ENCODE peak calls at places on chromosome 18, in five cellular contexts. X is spleen, D is tibial artery, V is thoracic aorta, N is PC-9. G is an unnamed sample.

GRCh38 chr18:51523671-51524070 is 326.2 kb upstream of the MEX3C start:
- DNase-seq in X (no peak), V (no peak), D (no peak), N (no peak), G (no peak)

GRCh38 chr18:68426731-68427315 is 288.1 kb downstream of the TMX3 start:
- DNase-seq in X (no peak), N (no peak), D (no peak), V (no peak), G (no peak)

GRCh38 chr18:48066225-48066652 is 135.8 kb upstream of the SMAD2 start:
- DNase-seq in X (peak), N (no peak), V (no peak), D (no peak), G (no peak)

GRCh38 chr18:35939166-35939565 is 33.3 kb upstream of the RMP24 start:
- DNase-seq in D (no peak), X (no peak), N (no peak), V (no peak), G (no peak)

GRCh38 chr18:36711813-36712444 is 116.9 kb downstream of the TPGS2 start:
- DNase-seq in X (no peak), N (peak), V (peak), D (peak), G (no peak)

GRCh38 chr18:36493349-36494281 is 196.1 kb downstream of the FHOD3 start:
- DNase-seq in V (no peak), N (no peak), X (no peak), D (peak), G (no peak)

GRCh38 chr18:35974181-35974580 is 1.7 kb downstream of the RMP24 start:
- DNase-seq in D (no peak), V (no peak), X (no peak), N (no peak), G (no peak)

GRCh38 chr18:46340716-46341115 is 236.5 kb downstream of the HAUS1 start:
- DNase-seq in D (no peak), V (no peak), X (peak), N (no peak), G (no peak)

GRCh38 chr18:49340446-49340845 is 120.0 kb downstream of the DYM start:
- DNase-seq in X (no peak), V (no peak), D (no peak), N (no peak), G (no peak)

GRCh38 chr18:22847392-22847791 is 85.7 kb upstream of the RBBP8 start:
- DNase-seq in X (no peak), D (no peak), V (no peak), N (no peak), G (no peak)

GRCh38 chr18:77129150-77129551 is 3.4 kb downstream of the MBP start:
- DNase-seq in N (peak), D (peak), V (no peak), X (no peak), G (no peak)

GRCh38 chr18:48441405-48441881 is 32.3 kb upstream of the ZBTB7C start:
- DNase-seq in V (peak), N (no peak), X (no peak), D (peak), G (no peak)

GRCh38 chr18:21868770-21869169 is 128.2 kb downstream of the MIB1 start:
- DNase-seq in X (no peak), V (no peak), N (no peak), D (no peak), G (no peak)

GRCh38 chr18:5890261-5890605 is 5.1 kb downstream of the TMEM200C start:
- DNase-seq in N (no peak), X (no peak), D (no peak), V (no peak), G (no peak)

GRCh38 chr18:50399582-50399981 is 24.7 kb downstream of the SKA1 start:
- DNase-seq in D (no peak), N (no peak), V (no peak), X (no peak), G (no peak)

GRCh38 chr18:44934894-44935293 is 254.2 kb downstream of the SETBP1 start:
- DNase-seq in D (no peak), V (no peak), N (no peak), X (no peak), G (no peak)

GRCh38 chr18:31508781-31509180 is 10.8 kb downstream of the DSG2 start:
- DNase-seq in V (no peak), X (no peak), D (no peak), N (no peak), G (no peak)

GRCh38 chr18:31741096-31741735 is 19.5 kb downstream of the SLC25A52 start:
- DNase-seq in N (no peak), X (no peak), D (peak), V (peak), G (no peak)

GRCh38 chr18:49558356-49558755 is 3.5 kb upstream of the LIPG start:
- DNase-seq in X (no peak), D (no peak), N (no peak), V (no peak), G (no peak)

GRCh38 chr18:48279312-48279711 is 129.9 kb downstream of the ZBTB7C start:
- DNase-seq in D (no peak), X (no peak), V (no peak), N (no peak), G (no peak)

GRCh38 chr18:10140928-10141327 is 227.1 kb downstream of the VAPA start:
- DNase-seq in V (no peak), D (no peak), N (peak), X (no peak), G (no peak)

GRCh38 chr18:3094355-3094684 is 81.4 kb upstream of the LPIN2 start:
- DNase-seq in N (no peak), X (no peak), V (no peak), D (no peak), G (no peak)
- H3K4me3 ChIP-seq in N (no peak), X (no peak), V (no peak), D (no peak), G (no peak)

GRCh38 chr18:73842795-73843394 is 304.7 kb downstream of the FBXO15 start:
- DNase-seq in D (no peak), N (no peak), X (no peak), V (no peak), G (peak)
- TF ChIP-seq CTCF in D (peak), N (peak), X (peak), V (peak), G (peak)

GRCh38 chr18:33421225-33421624 is 19.3 kb downstream of the CCDC178 start:
- DNase-seq in V (no peak), X (no peak), D (no peak), N (no peak), G (peak)
- H3K4me3 ChIP-seq in V (no peak), X (no peak), D (no peak), N (no peak), G (no peak)

DNA sequence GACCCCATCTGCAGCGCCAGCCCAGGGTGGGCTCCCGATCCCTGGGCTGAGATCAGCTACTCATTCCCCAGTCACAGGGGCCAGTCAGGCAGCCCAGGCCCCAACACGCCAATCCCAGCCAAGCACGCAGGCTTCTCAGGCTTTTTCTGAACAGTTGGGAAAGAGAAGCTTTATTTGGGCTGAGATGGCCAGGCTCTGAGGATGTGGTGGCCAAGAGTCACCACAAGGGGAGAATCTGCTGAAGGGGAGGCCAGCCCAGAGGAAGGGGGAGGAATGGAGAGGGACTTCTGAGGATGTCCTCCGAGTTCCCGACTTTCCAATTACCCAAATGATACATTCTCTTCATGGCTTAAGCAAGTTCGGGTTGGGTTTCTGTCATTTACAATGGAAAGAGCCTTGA is 2.8 kb upstream of the DIPK1C start:
- DNase-seq in V (no peak), D (no peak), X (no peak), N (no peak), G (no peak)
- TF ChIP-seq CTCF in V (no peak), D (no peak), X (no peak), N (no peak), G (no peak)

GRCh38 chr18:62979900-62980299 is 264.6 kb downstream of the PHLPP1 start:
- DNase-seq in D (no peak), V (no peak), X (peak), N (no peak), G (no peak)

GRCh38 chr18:62981566-62981965 is 266.2 kb downstream of the PHLPP1 start:
- DNase-seq in D (no peak), X (peak), V (no peak), N (no peak), G (no peak)

GRCh38 chr18:62984656-62985315 is 269.4 kb downstream of the PHLPP1 start:
- DNase-seq in N (no peak), V (no peak), D (no peak), X (peak), G (no peak)

GRCh38 chr18:62979172-62979571 is 263.8 kb downstream of the PHLPP1 start:
- DNase-seq in N (peak), V (no peak), X (peak), D (peak), G (no peak)

DNA sequence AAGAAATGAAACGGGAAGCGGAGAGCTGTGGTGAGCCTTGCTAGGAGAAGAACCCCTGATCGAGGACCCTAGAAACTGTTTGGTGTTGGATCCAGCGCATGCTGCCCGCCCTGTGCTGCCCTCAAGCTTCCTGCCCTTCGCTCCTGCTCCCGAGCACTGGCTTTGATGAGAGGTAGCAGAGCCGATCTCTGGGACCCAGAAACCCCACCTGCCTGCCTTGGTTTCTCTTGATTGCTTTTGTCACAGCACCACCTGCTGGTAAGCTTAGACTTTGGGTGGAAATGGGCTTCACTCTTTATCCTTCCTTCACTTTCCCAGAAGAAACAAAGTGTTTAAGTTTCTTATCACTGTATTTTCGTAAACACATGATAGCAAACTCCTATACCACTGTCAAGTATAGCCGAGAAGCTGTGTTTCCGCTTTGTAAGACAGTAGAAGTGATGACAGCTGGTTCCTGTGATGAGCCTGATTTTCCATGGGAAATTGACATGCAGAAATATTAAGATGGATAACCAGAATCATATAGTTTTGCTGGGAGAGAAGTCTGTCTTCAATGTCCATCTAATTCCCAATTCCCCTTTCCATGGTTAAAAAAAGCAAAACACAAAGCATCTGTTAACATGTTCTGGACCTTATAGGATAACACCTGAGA is 267.4 kb downstream of the PHLPP1 start:
- DNase-seq in V (no peak), D (peak), X (peak), N (no peak), G (peak)
- H3K4me3 ChIP-seq in V (peak), D (peak), X (no peak), N (no peak), G (no peak)

DNA sequence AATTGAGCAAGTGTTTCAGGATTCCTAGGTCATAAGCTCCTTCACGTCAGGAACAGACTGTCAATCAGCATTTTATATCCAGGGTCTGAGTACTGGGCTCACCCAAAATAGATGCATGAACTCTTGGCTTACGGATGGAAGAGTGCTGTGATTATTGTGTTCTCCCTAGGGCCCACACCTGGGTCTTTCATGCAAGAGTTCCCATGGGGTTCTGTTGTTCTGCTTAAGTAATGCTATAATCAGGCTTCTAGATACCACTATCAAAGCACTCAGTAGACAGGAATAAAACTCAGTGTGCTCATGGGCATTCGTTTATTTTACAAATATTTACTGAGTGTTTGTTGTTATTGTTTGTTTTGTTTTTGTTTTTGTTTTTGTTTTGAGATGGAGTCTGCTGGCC is 46.4 kb upstream of the PMAIP1 start:
- DNase-seq in N (no peak), X (no peak), D (no peak), V (no peak), G (no peak)
- TF ChIP-seq CTCF in N (no peak), X (no peak), D (no peak), V (no peak), G (no peak)

GRCh38 chr18:63160172-63160995 is 159.2 kb downstream of the BCL2 start:
- DNase-seq in V (no peak), N (no peak), D (no peak), X (peak), G (no peak)

GRCh38 chr18:63158012-63158631 is 161.4 kb downstream of the BCL2 start:
- DNase-seq in X (no peak), N (no peak), V (no peak), D (no peak), G (no peak)

GRCh38 chr18:63161032-63161727 is 158.4 kb downstream of the BCL2 start:
- DNase-seq in D (no peak), V (no peak), N (no peak), X (no peak), G (no peak)

GRCh38 chr18:63158676-63159291 is 160.8 kb downstream of the BCL2 start:
- DNase-seq in X (no peak), V (no peak), N (no peak), D (no peak), G (no peak)

GRCh38 chr18:63159590-63159989 is 160.0 kb downstream of the BCL2 start:
- DNase-seq in X (no peak), V (no peak), D (no peak), N (no peak), G (no peak)
- H3K4me3 ChIP-seq in X (no peak), V (no peak), D (no peak), N (no peak), G (no peak)

GRCh38 chr18:79962835-79963657 is 1.4 kb upstream of the HSBP1L1 start:
- DNase-seq in N (no peak), X (no peak), V (no peak), D (no peak), G (no peak)

GRCh38 chr18:79965119-79965902 is 868 bp downstream of the HSBP1L1 start:
- DNase-seq in D (no peak), N (peak), X (peak), V (no peak), G (no peak)

GRCh38 chr18:79963658-79964329 is 649 bp upstream of the HSBP1L1 start:
- DNase-seq in D (no peak), X (no peak), V (no peak), N (no peak), G (no peak)

GRCh38 chr18:79962311-79962710 is 2.1 kb upstream of the HSBP1L1 start:
- DNase-seq in V (no peak), X (peak), D (no peak), N (peak), G (no peak)

GRCh38 chr18:79964330-79965118 is at the start of gene HSBP1L1:
- DNase-seq in N (peak), V (no peak), X (peak), D (no peak), G (no peak)
- TF ChIP-seq CTCF in N (no peak), V (peak), X (peak), D (peak), G (peak)

DNA sequence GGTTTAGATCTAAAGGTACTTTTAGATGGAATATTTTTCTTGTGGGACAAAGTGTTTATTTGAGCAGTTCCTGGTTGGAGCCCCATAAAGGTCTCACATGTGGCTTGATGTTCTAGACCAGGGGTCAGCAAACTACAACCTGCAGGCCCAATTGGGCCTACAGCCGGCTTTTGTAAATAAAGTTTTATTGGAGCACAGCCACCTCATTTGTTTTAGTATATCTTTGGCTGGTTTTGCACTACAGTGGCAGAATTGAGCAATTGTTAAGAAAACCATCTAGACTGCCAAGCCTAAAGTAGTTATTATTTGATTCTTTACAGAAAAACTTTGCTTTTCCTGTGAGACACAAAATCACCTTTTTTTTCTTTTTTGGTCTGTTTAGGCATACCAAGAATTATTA is 41.6 kb downstream of the NDC80 start:
- DNase-seq in V (no peak), D (no peak), N (no peak), X (no peak), G (peak)
- H3K4me3 ChIP-seq in V (no peak), D (no peak), N (no peak), X (no peak), G (no peak)

GRCh38 chr18:11533942-11534496 is 75.4 kb upstream of the SLC35G4 start:
- DNase-seq in X (no peak), N (peak), D (no peak), V (no peak), G (no peak)
- TF ChIP-seq CTCF in X (no peak), N (no peak), D (no peak), V (no peak), G (no peak)

G was measured in LNCaP clone FGC.